ENCODE peak calls at places on chromosomes 7 and 10, in ten cellular contexts. One of them, this sample, is unnamed.

GRCh38 chr7:22660732-22661131 is 66.3 kb upstream of the IL6 start:
- DNase-seq in NB4: peak; percentile 36
- DNase-seq in transverse colon: no peak
- DNase-seq in A549: no peak
- DNase-seq in stomach: no peak
- DNase-seq in sigmoid colon: no peak
- DNase-seq in IMR-90: no peak
- DNase-seq in body of pancreas: no peak
- DNase-seq in uterus: no peak
- DNase-seq in heart left ventricle: no peak
- DNase-seq in this sample: no peak

GRCh38 chr7:3164363-3164762 is 120.7 kb upstream of the CARD11 start:
- DNase-seq in transverse colon: no peak
- DNase-seq in body of pancreas: peak; percentile 43
- DNase-seq in A549: no peak
- DNase-seq in IMR-90: no peak
- DNase-seq in heart left ventricle: no peak
- DNase-seq in stomach: peak; percentile 69
- DNase-seq in uterus: no peak
- DNase-seq in sigmoid colon: no peak
- DNase-seq in NB4: no peak
- DNase-seq in this sample: no peak

GRCh38 chr7:117872565-117873055 is 631 bp downstream of the CTTNBP2 start:
- DNase-seq in sigmoid colon: peak; percentile 68
- DNase-seq in stomach: no peak
- DNase-seq in heart left ventricle: no peak
- DNase-seq in uterus: peak; percentile 36
- DNase-seq in body of pancreas: peak; percentile 32
- DNase-seq in IMR-90: no peak
- DNase-seq in A549: no peak
- DNase-seq in transverse colon: peak; percentile 8
- DNase-seq in NB4: no peak
- DNase-seq in this sample: no peak

GRCh38 chr7:103445228-103446020 is 583 bp downstream of the SLC26A5 start:
- DNase-seq in transverse colon: no peak
- DNase-seq in A549: no peak
- DNase-seq in IMR-90: no peak
- DNase-seq in sigmoid colon: no peak
- DNase-seq in NB4: peak; percentile 9
- DNase-seq in uterus: no peak
- DNase-seq in stomach: no peak
- DNase-seq in heart left ventricle: no peak
- DNase-seq in body of pancreas: no peak
- DNase-seq in this sample: peak; percentile 11

GRCh38 chr7:2272031-2272430 is 30.0 kb downstream of the NUDT1 start:
- DNase-seq in heart left ventricle: no peak
- DNase-seq in IMR-90: no peak
- DNase-seq in sigmoid colon: no peak
- DNase-seq in uterus: no peak
- DNase-seq in body of pancreas: no peak
- DNase-seq in A549: no peak
- DNase-seq in NB4: no peak
- DNase-seq in transverse colon: no peak
- DNase-seq in stomach: no peak
- DNase-seq in this sample: no peak

GRCh38 chr7:13979671-13980438 is 9.6 kb downstream of the ETV1 start:
- DNase-seq in heart left ventricle: no peak
- DNase-seq in A549: no peak
- DNase-seq in IMR-90: peak; percentile 85
- DNase-seq in transverse colon: no peak
- DNase-seq in sigmoid colon: no peak
- DNase-seq in uterus: no peak
- DNase-seq in stomach: no peak
- DNase-seq in body of pancreas: no peak
- DNase-seq in NB4: no peak
- DNase-seq in this sample: no peak

GRCh38 chr10:11264481-11265044 is 246.9 kb downstream of the CELF2 start:
- DNase-seq in transverse colon: no peak
- DNase-seq in heart left ventricle: no peak
- DNase-seq in body of pancreas: no peak
- DNase-seq in sigmoid colon: no peak
- DNase-seq in uterus: no peak
- DNase-seq in IMR-90: no peak
- DNase-seq in A549: no peak
- DNase-seq in stomach: no peak
- DNase-seq in NB4: no peak
- DNase-seq in this sample: no peak

GRCh38 chr10:101244321-101245050 is 15.2 kb upstream of the LBX1 start:
- DNase-seq in heart left ventricle: no peak
- DNase-seq in uterus: no peak
- DNase-seq in transverse colon: no peak
- DNase-seq in NB4: peak; percentile 44
- DNase-seq in sigmoid colon: no peak
- DNase-seq in body of pancreas: no peak
- DNase-seq in IMR-90: peak; percentile 88
- DNase-seq in stomach: no peak
- DNase-seq in A549: peak; percentile 60
- DNase-seq in this sample: no peak

GRCh38 chr10:80506189-80506575 is 31.5 kb upstream of the SH2D4B start:
- DNase-seq in uterus: no peak
- DNase-seq in transverse colon: no peak
- DNase-seq in NB4: no peak
- DNase-seq in sigmoid colon: no peak
- DNase-seq in IMR-90: peak; percentile 75
- DNase-seq in stomach: no peak
- DNase-seq in heart left ventricle: no peak
- DNase-seq in body of pancreas: no peak
- DNase-seq in A549: peak; percentile 90
- DNase-seq in this sample: no peak

GRCh38 chr10:124559372-124560132 is 97.9 kb downstream of the LHPP start:
- DNase-seq in heart left ventricle: peak; percentile 29
- DNase-seq in stomach: no peak
- DNase-seq in NB4: no peak
- DNase-seq in uterus: no peak
- DNase-seq in body of pancreas: no peak
- DNase-seq in IMR-90: no peak
- DNase-seq in A549: no peak
- DNase-seq in transverse colon: no peak
- DNase-seq in sigmoid colon: no peak
- DNase-seq in this sample: no peak

GRCh38 chr10:46006219-46006618 is 24.2 kb downstream of the NCOA4 start:
- DNase-seq in heart left ventricle: no peak
- DNase-seq in body of pancreas: no peak
- DNase-seq in A549: no peak
- DNase-seq in transverse colon: no peak
- DNase-seq in uterus: no peak
- DNase-seq in NB4: no peak
- DNase-seq in IMR-90: peak; percentile 84
- DNase-seq in sigmoid colon: no peak
- DNase-seq in stomach: no peak
- DNase-seq in this sample: no peak

GRCh38 chr7:43834463-43835251 is 34.7 kb downstream of the MRPS24 start:
- DNase-seq in NB4: peak; percentile 46
- DNase-seq in sigmoid colon: no peak
- DNase-seq in body of pancreas: no peak
- DNase-seq in uterus: no peak
- DNase-seq in stomach: no peak
- DNase-seq in transverse colon: no peak
- DNase-seq in heart left ventricle: no peak
- DNase-seq in A549: no peak
- DNase-seq in IMR-90: peak; percentile 40
- DNase-seq in this sample: no peak

DNA sequence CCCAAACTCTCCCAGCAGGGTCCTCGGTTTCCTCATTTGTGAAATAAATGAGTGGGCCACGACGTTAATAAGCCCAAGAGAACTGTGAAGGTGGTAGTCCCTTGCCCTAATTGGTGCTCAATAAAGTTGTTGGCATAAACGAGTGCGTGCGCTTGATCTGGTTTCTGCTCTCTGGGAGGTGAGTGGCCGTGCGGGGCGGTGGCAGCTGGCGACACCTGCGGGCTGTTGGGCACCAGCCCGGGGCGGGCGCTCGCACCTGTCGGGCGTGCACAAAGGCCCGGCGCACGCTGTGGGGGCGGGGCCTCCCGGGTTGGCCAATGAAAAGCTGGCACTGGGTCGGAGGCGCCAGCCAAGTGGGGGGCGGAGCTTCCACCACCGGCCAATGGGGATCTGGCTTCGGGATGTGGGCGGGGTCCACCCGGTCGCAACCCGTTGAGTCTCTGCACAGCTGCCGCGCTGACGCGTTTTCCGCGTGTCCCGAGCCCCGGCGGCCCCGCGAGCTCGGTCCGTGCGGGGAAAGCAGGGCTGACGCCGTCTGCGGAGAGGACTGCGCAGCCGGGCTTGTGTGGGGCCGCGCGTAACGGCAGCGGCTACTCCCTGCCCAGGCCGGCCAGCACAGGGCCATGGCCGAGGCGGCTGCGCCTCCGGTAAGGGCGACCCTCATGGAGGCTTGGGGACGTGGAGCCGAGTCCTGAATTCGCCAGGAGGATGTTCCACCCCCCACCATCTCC is 23.0 kb downstream of the ZNF783 start:
- DNase-seq in NB4: no peak
- DNase-seq in A549: peak; percentile 93
- DNase-seq in body of pancreas: peak; percentile 99
- DNase-seq in transverse colon: peak; percentile 99
- DNase-seq in uterus: peak; percentile 90
- DNase-seq in stomach: peak; percentile 99
- DNase-seq in IMR-90: peak; percentile 80
- DNase-seq in sigmoid colon: peak; percentile 96
- DNase-seq in heart left ventricle: peak; percentile 97
- DNase-seq in this sample: peak; percentile 98
- TF ChIP-seq POLR2A in NB4: no peak
- TF ChIP-seq POLR2A in A549: peak; percentile 36
- TF ChIP-seq POLR2A in body of pancreas: peak; percentile 80
- TF ChIP-seq POLR2A in transverse colon: peak; percentile 53
- TF ChIP-seq POLR2A in uterus: peak; percentile 46
- TF ChIP-seq POLR2A in stomach: no peak
- TF ChIP-seq POLR2A in IMR-90: peak; percentile 24
- TF ChIP-seq POLR2A in sigmoid colon: no peak
- TF ChIP-seq POLR2A in heart left ventricle: peak; percentile 27
- TF ChIP-seq POLR2A in this sample: no peak

GRCh38 chr10:32378371-32379301 is 31.7 kb upstream of the EPC1 start:
- DNase-seq in body of pancreas: peak; percentile 92
- DNase-seq in IMR-90: peak; percentile 85
- DNase-seq in A549: peak; percentile 79
- DNase-seq in uterus: peak; percentile 91
- DNase-seq in transverse colon: peak; percentile 96
- DNase-seq in stomach: peak; percentile 91
- DNase-seq in NB4: peak; percentile 88
- DNase-seq in sigmoid colon: peak; percentile 98
- DNase-seq in heart left ventricle: peak; percentile 96
- DNase-seq in this sample: peak; percentile 28
- TF ChIP-seq POLR2A in body of pancreas: peak; percentile 87
- TF ChIP-seq POLR2A in IMR-90: peak; percentile 58
- TF ChIP-seq POLR2A in A549: no peak
- TF ChIP-seq POLR2A in uterus: peak; percentile 26
- TF ChIP-seq POLR2A in transverse colon: peak; percentile 75
- TF ChIP-seq POLR2A in stomach: no peak
- TF ChIP-seq POLR2A in NB4: peak; percentile 60
- TF ChIP-seq POLR2A in sigmoid colon: no peak
- TF ChIP-seq POLR2A in heart left ventricle: peak; percentile 36
- TF ChIP-seq POLR2A in this sample: peak; percentile 77

GRCh38 chr10:113073549-113074189 is 123.6 kb downstream of the TCF7L2 start:
- DNase-seq in sigmoid colon: peak; percentile 93
- DNase-seq in body of pancreas: peak; percentile 25
- DNase-seq in A549: peak; percentile 92
- DNase-seq in uterus: peak; percentile 87
- DNase-seq in transverse colon: peak; percentile 86
- DNase-seq in IMR-90: peak; percentile 97
- DNase-seq in heart left ventricle: peak; percentile 79
- DNase-seq in NB4: no peak
- DNase-seq in stomach: peak; percentile 79
- DNase-seq in this sample: no peak
- TF ChIP-seq POLR2A in sigmoid colon: no peak
- TF ChIP-seq POLR2A in body of pancreas: no peak
- TF ChIP-seq POLR2A in A549: no peak
- TF ChIP-seq POLR2A in uterus: no peak
- TF ChIP-seq POLR2A in transverse colon: no peak
- TF ChIP-seq POLR2A in IMR-90: peak; percentile 43
- TF ChIP-seq POLR2A in heart left ventricle: no peak
- TF ChIP-seq POLR2A in NB4: no peak
- TF ChIP-seq POLR2A in stomach: no peak
- TF ChIP-seq POLR2A in this sample: no peak

DNA sequence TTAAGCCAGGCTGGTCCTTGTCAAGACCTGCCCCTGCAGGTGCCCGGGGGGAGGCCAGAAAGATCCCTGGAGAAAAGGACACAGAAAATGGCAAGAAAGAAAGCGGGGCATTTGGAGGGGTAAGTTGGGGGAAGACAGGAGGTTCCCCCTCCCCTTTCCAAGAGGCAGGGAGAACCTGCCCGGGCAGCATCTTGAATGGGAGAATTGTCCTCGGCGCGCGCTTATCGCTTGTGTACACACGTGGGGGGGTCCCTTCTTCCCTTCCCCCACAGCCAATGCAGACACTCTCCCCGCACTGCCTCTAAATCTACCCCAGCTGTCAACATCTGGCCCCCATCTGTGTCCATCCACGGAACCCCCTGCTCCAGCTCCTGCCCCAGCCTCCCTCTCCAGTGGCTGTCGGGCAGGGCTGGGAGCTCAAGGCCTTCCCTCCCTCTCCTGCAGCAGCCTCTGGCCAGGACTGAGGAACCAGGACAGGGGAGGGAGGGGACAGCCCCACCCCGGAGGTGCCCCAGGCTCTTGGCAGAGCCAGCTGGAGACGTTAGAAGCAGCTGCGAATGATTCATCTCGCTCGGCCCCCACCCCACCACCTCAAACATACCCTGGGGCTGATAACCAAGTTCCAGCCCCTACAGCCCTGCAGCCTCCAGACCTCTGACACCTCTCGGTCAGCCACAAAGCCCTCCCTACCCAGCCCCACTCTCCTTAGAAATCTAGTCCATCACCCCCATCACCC is 25.3 kb downstream of the EPHB4 start:
- DNase-seq in A549: peak; percentile 94
- DNase-seq in heart left ventricle: no peak
- DNase-seq in sigmoid colon: peak; percentile 85
- DNase-seq in NB4: peak; percentile 97
- DNase-seq in body of pancreas: peak; percentile 80
- DNase-seq in IMR-90: peak; percentile 87
- DNase-seq in uterus: peak; percentile 86
- DNase-seq in stomach: peak; percentile 75
- DNase-seq in transverse colon: peak; percentile 80
- DNase-seq in this sample: no peak
- TF ChIP-seq POLR2A in A549: peak; percentile 30
- TF ChIP-seq POLR2A in heart left ventricle: no peak
- TF ChIP-seq POLR2A in sigmoid colon: no peak
- TF ChIP-seq POLR2A in NB4: no peak
- TF ChIP-seq POLR2A in body of pancreas: no peak
- TF ChIP-seq POLR2A in IMR-90: no peak
- TF ChIP-seq POLR2A in uterus: peak; percentile 40
- TF ChIP-seq POLR2A in stomach: no peak
- TF ChIP-seq POLR2A in transverse colon: no peak
- TF ChIP-seq POLR2A in this sample: no peak